ENCODE peak calls at places on chromosomes 5 and 9, in four cellular contexts. Y is pancreas, W is Peyer's patch, H is right cardiac atrium. T is an unnamed sample.

GRCh38 chr5:18652404-18653215 is 1018.4 kb downstream of the TAF11L14 start:
- DNase-seq in W (no peak), H (no peak), Y (no peak), T (no peak)

GRCh38 chr9:89923961-89924504 is 319.2 kb downstream of the GADD45G start:
- DNase-seq in Y (peak; percentile 27), H (no peak), W (peak; percentile 17), T (no peak)

GRCh38 chr5:66757219-66757833 is 161.1 kb downstream of the MAST4 start:
- DNase-seq in W (peak; percentile 44), H (peak; percentile 76), Y (peak; percentile 54), T (no peak)

GRCh38 chr9:92094655-92095054 is 20.6 kb downstream of the SPTLC1 start:
- DNase-seq in Y (no peak), W (no peak), H (no peak), T (no peak)

GRCh38 chr5:114924784-114925183 is 244.9 kb downstream of the TRIM36 start:
- DNase-seq in H (no peak), W (no peak), Y (no peak), T (no peak)

GRCh38 chr9:92501671-92502393 is 19.5 kb upstream of the ASPN start:
- DNase-seq in W (no peak), Y (peak; percentile 20), H (peak; percentile 82), T (no peak)

GRCh38 chr5:170813231-170813630 is 29.7 kb downstream of the GABRP start:
- DNase-seq in H (no peak), Y (no peak), W (no peak), T (no peak)

GRCh38 chr5:93580387-93581100 is 475 bp downstream of the NR2F1-AS1 start:
- DNase-seq in Y (no peak), H (peak; percentile 58), W (no peak), T (no peak)

GRCh38 chr5:103562453-103563157 is at the start of gene NUDT12:
- DNase-seq in W (peak; percentile 39), H (peak; percentile 86), Y (peak; percentile 72), T (peak; percentile 73)

GRCh38 chr9:5825223-5825622 is 7.7 kb downstream of the ERMP1 start:
- DNase-seq in Y (no peak), W (no peak), H (no peak), T (no peak)

GRCh38 chr9:127809562-127810377 is 7.1 kb downstream of the FPGS start:
- DNase-seq in Y (no peak), W (no peak), H (peak; percentile 86), T (peak; percentile 57)

GRCh38 chr5:176816791-176817272 is 6.5 kb downstream of the UNC5A start:
- DNase-seq in H (no peak), W (no peak), Y (no peak), T (no peak)

GRCh38 chr9:95336281-95336680 is 18.8 kb upstream of the FANCC start:
- DNase-seq in W (no peak), H (no peak), Y (no peak), T (no peak)

GRCh38 chr9:15606667-15607472 is 54.0 kb downstream of the CCDC171 start:
- DNase-seq in W (no peak), H (no peak), Y (no peak), T (no peak)

GRCh38 chr5:175253597-175253996 is 190.4 kb downstream of the DRD1 start:
- DNase-seq in W (no peak), H (no peak), Y (no peak), T (no peak)

GRCh38 chr5:169467382-169467781 is 116.2 kb upstream of the SPDL1 start:
- DNase-seq in Y (no peak), W (no peak), H (no peak), T (no peak)

GRCh38 chr5:65480306-65480865 is 1.3 kb downstream of the ADAMTS6 start:
- DNase-seq in Y (peak; percentile 48), W (peak; percentile 50), H (peak; percentile 90), T (peak; percentile 58)

GRCh38 chr5:52783226-52783959 is 4.3 kb upstream of the ITGA1 start:
- DNase-seq in Y (no peak), W (no peak), H (peak; percentile 55), T (peak; percentile 82)

GRCh38 chr9:123090198-123090896 is 56.9 kb downstream of the GPR21 start:
- DNase-seq in H (no peak), Y (no peak), W (no peak), T (no peak)

GRCh38 chr9:134057751-134058701 is 9.8 kb downstream of the BRD3 start:
- DNase-seq in W (no peak), H (peak; percentile 53), Y (peak; percentile 18), T (peak; percentile 64)

GRCh38 chr5:122180863-122181519 is 51.6 kb downstream of the ZNF474 start:
- DNase-seq in W (no peak), Y (no peak), H (no peak), T (no peak)

GRCh38 chr5:153005711-153006110 is 484.8 kb upstream of the GRIA1 start:
- DNase-seq in Y (no peak), H (no peak), W (no peak), T (no peak)

GRCh38 chr9:33135086-33135958 is 31.8 kb downstream of the B4GALT1 start:
- DNase-seq in H (peak; percentile 47), Y (no peak), W (peak; percentile 54), T (no peak)

GRCh38 chr5:179023528-179024189 is at the start of gene ZNF879:
- DNase-seq in Y (peak; percentile 95), W (peak; percentile 90), H (peak; percentile 98), T (peak; percentile 96)

GRCh38 chr9:33867747-33868429 is 50.9 kb downstream of the UBE2R2 start:
- DNase-seq in Y (no peak), W (no peak), H (peak; percentile 88), T (no peak)

GRCh38 chr9:122464633-122465567 is 12.8 kb downstream of the OR1J1 start:
- DNase-seq in Y (peak; percentile 88), H (peak; percentile 79), W (peak; percentile 65), T (no peak)

GRCh38 chr5:68423154-68423811 is 207.7 kb downstream of the PIK3R1 start:
- DNase-seq in W (no peak), H (no peak), Y (no peak), T (no peak)

GRCh38 chr5:143933434-143933833 is 121.5 kb downstream of the HMHB1 start:
- DNase-seq in Y (no peak), H (no peak), W (no peak), T (no peak)

GRCh38 chr5:55597014-55597981 is 62.5 kb upstream of the PLPP1 start:
- DNase-seq in H (peak; percentile 87), Y (no peak), W (no peak), T (no peak)

GRCh38 chr5:148836272-148837250 is 10.2 kb downstream of the ADRB2 start:
- DNase-seq in H (no peak), Y (no peak), W (no peak), T (no peak)

GRCh38 chr5:154141686-154142300 is 48.7 kb upstream of the GALNT10 start:
- DNase-seq in H (no peak), Y (no peak), W (no peak), T (no peak)

GRCh38 chr5:154143121-154143725 is 47.3 kb upstream of the GALNT10 start:
- DNase-seq in Y (no peak), H (no peak), W (no peak), T (no peak)

GRCh38 chr5:154145268-154145667 is 45.3 kb upstream of the GALNT10 start:
- DNase-seq in Y (no peak), H (no peak), W (no peak), T (no peak)

DNA sequence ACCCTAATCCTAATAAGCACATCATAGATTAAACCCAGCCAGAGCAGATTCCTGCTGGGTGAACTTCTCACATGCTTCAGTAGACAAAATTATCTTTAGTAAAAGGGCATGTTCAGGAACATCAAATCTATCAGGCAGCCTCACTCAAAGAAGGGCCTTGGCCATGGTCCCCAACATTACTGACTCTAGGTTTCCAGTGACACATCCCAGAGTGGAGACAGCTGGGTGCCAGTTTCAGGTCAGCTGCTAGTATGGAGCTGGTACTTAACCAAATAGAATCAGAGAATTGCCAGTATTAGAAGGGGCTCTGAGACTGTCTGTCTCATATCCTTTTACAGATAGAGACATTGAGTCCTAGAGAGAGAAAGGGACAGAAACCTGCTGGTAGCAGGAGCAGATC is 44.1 kb upstream of the GALNT10 start:
- DNase-seq in H (no peak), Y (no peak), W (no peak), T (no peak)
- H3K4me3 ChIP-seq in H (no peak overlapping the region), Y (no peak overlapping the region), W (no peak overlapping the region), T (no peak overlapping the region)

GRCh38 chr5:141374627-141375026 is 936 bp downstream of the PCDHGA6 start:
- DNase-seq in Y (no peak), H (no peak), W (no peak), T (no peak)
- H3K9me3 ChIP-seq in Y (no peaks in the 10 kb centered on the region), H (peaks cover 12% of the 10 kb centered on the region), W (no peaks in the 10 kb centered on the region), T (no peaks in the 10 kb centered on the region)

GRCh38 chr9:111029260-111029659 is 9.0 kb downstream of the LPAR1 start:
- DNase-seq in Y (no peak), W (no peak), H (no peak), T (no peak)
- H3K27ac ChIP-seq in Y (no peak overlapping the region), W (no peak overlapping the region), H (no peak overlapping the region), T (no peak overlapping the region)

DNA sequence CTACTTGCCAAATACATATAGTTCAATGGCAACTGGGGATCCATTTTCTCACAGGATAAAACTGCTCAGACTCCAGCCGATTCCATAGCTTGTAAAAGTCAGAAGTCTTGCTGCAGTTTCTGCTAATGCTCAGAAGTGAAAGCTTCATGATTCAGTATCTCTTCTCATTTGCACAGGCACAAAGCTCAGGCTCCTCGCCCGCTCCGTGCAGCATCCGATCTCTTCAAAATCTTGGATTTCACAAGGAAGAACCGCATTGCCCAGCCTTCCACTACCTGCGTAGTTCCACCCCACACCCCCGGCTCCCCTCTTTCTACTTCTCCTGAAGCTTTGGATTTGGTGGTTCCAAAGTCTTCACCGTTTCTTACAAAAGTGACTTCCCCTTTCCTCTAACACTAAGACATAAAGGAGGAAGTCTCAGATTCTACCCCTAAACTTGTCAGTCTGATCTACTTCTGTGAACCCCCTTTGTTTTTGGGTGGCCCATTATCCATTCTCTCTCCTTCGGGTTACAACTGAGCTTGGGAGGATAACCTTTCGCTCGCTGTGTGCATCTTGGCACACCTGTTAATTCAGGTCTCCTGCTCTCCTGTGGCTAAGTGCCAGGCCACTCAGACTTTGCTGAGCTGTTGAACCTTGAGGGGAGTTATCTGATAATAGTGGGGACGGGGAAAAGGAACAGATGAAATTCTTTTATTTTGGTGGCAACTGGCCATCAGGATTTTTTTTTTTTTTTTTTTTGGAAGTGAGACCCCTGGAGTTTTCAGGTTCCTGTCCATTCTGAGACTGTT is 194.1 kb downstream of the GNA14 start:
- DNase-seq in Y (no peak), W (no peak), H (no peak), T (no peak)
- H3K4me3 ChIP-seq in Y (no peak overlapping the region), W (no peak overlapping the region), H (no peak overlapping the region), T (no peak overlapping the region)

GRCh38 chr9:138121438-138122050 is 244.0 kb downstream of the CACNA1B start:
- DNase-seq in W (no peak), H (no peak), Y (no peak), T (peak; percentile 53)
- H3K9me3 ChIP-seq in W (no peaks in the 10 kb centered on the region), H (no peaks in the 10 kb centered on the region), Y (no peaks in the 10 kb centered on the region), T (no peaks in the 10 kb centered on the region)

T was measured in RWPE2.